ENCODE peak calls at places on chromosomes 16 and 17, in nine cellular contexts. One of them, this sample, is unnamed.

GRCh38 chr16:85262558-85263196 is 150.4 kb upstream of the CIBAR2 start:
- DNase-seq in RCC 7860: no peak
- DNase-seq in WTC11: no peak
- DNase-seq in NCI-H1436: no peak
- DNase-seq in heart left ventricle: no peak
- DNase-seq in activated T-cell treated with anti-CD3 and anti-CD28 coated beads, Interleukin-2, amount 50 U/mL, for 72 hours: no peak
- DNase-seq in ACHN: no peak
- DNase-seq in lung: peak
- DNase-seq in AG09309: no peak
- DNase-seq in this sample: no peak

GRCh38 chr17:30858556-30859250 is 26.9 kb downstream of the ATAD5 start:
- DNase-seq in AG09309: no peak
- DNase-seq in WTC11: no peak
- DNase-seq in heart left ventricle: no peak
- DNase-seq in lung: no peak
- DNase-seq in NCI-H1436: no peak
- DNase-seq in ACHN: no peak
- DNase-seq in activated T-cell treated with anti-CD3 and anti-CD28 coated beads, Interleukin-2, amount 50 U/mL, for 72 hours: no peak
- DNase-seq in RCC 7860: no peak
- DNase-seq in this sample: no peak

GRCh38 chr16:67179421-67180080 is 4.2 kb downstream of the MATCAP1 start:
- DNase-seq in ACHN: peak
- DNase-seq in WTC11: peak
- DNase-seq in lung: no peak
- DNase-seq in NCI-H1436: no peak
- DNase-seq in AG09309: no peak
- DNase-seq in activated T-cell treated with anti-CD3 and anti-CD28 coated beads, Interleukin-2, amount 50 U/mL, for 72 hours: no peak
- DNase-seq in RCC 7860: no peak
- DNase-seq in heart left ventricle: no peak
- DNase-seq in this sample: no peak

GRCh38 chr16:86980644-86981043 is 336.5 kb downstream of the C16orf95 start:
- DNase-seq in heart left ventricle: no peak
- DNase-seq in activated T-cell treated with anti-CD3 and anti-CD28 coated beads, Interleukin-2, amount 50 U/mL, for 72 hours: no peak
- DNase-seq in AG09309: no peak
- DNase-seq in RCC 7860: no peak
- DNase-seq in ACHN: no peak
- DNase-seq in NCI-H1436: no peak
- DNase-seq in lung: no peak
- DNase-seq in WTC11: no peak
- DNase-seq in this sample: no peak

GRCh38 chr17:63601439-63602371 is 1.0 kb downstream of the TACO1 start:
- DNase-seq in ACHN: peak
- DNase-seq in lung: no peak
- DNase-seq in NCI-H1436: no peak
- DNase-seq in RCC 7860: no peak
- DNase-seq in heart left ventricle: no peak
- DNase-seq in activated T-cell treated with anti-CD3 and anti-CD28 coated beads, Interleukin-2, amount 50 U/mL, for 72 hours: no peak
- DNase-seq in AG09309: no peak
- DNase-seq in WTC11: no peak
- DNase-seq in this sample: no peak

GRCh38 chr17:63506627-63507026 is 16.5 kb upstream of the KCNH6 start:
- DNase-seq in lung: no peak
- DNase-seq in NCI-H1436: no peak
- DNase-seq in WTC11: no peak
- DNase-seq in RCC 7860: no peak
- DNase-seq in ACHN: no peak
- DNase-seq in heart left ventricle: no peak
- DNase-seq in AG09309: no peak
- DNase-seq in activated T-cell treated with anti-CD3 and anti-CD28 coated beads, Interleukin-2, amount 50 U/mL, for 72 hours: no peak
- DNase-seq in this sample: no peak

GRCh38 chr16:71709231-71709781 is 15.2 kb downstream of the PHLPP2 start:
- DNase-seq in RCC 7860: peak
- DNase-seq in WTC11: no peak
- DNase-seq in AG09309: peak
- DNase-seq in NCI-H1436: no peak
- DNase-seq in heart left ventricle: no peak
- DNase-seq in lung: no peak
- DNase-seq in ACHN: peak
- DNase-seq in activated T-cell treated with anti-CD3 and anti-CD28 coated beads, Interleukin-2, amount 50 U/mL, for 72 hours: no peak
- DNase-seq in this sample: no peak

GRCh38 chr17:35890774-35891155 is 10.6 kb upstream of the CCL5 start:
- DNase-seq in lung: peak
- DNase-seq in heart left ventricle: no peak
- DNase-seq in NCI-H1436: no peak
- DNase-seq in RCC 7860: no peak
- DNase-seq in AG09309: no peak
- DNase-seq in WTC11: no peak
- DNase-seq in ACHN: no peak
- DNase-seq in activated T-cell treated with anti-CD3 and anti-CD28 coated beads, Interleukin-2, amount 50 U/mL, for 72 hours: peak
- DNase-seq in this sample: no peak

This sample was measured in Panc1.